ENCODE peak calls at places on chromosomes 13 and 19, in seven cellular contexts. One of them, this sample, is unnamed.

GRCh38 chr19:35328851-35329285 is at the start of gene CD22:
- DNase-seq in ascending aorta: no peak
- DNase-seq in globus pallidus: no peak
- DNase-seq in activated T-cell treated with anti-CD3 and anti-CD28 coated beads for 48 hours: no peak
- DNase-seq in left colon: peak; percentile 35
- DNase-seq in HS-5: no peak
- DNase-seq in amniotic stem cell: no peak
- DNase-seq in this sample: no peak

GRCh38 chr13:40476175-40476958 is 190.1 kb downstream of the FOXO1 start:
- DNase-seq in activated T-cell treated with anti-CD3 and anti-CD28 coated beads for 48 hours: no peak
- DNase-seq in HS-5: no peak
- DNase-seq in ascending aorta: peak; percentile 69
- DNase-seq in left colon: no peak
- DNase-seq in amniotic stem cell: no peak
- DNase-seq in globus pallidus: no peak
- DNase-seq in this sample: no peak

GRCh38 chr19:10467104-10467706 is 36.0 kb downstream of the KEAP1 start:
- DNase-seq in activated T-cell treated with anti-CD3 and anti-CD28 coated beads for 48 hours: no peak
- DNase-seq in globus pallidus: no peak
- DNase-seq in HS-5: no peak
- DNase-seq in ascending aorta: no peak
- DNase-seq in amniotic stem cell: no peak
- DNase-seq in left colon: no peak
- DNase-seq in this sample: no peak

GRCh38 chr13:85864963-85865530 is 65.8 kb upstream of the SLITRK6 start:
- DNase-seq in amniotic stem cell: no peak
- DNase-seq in left colon: no peak
- DNase-seq in globus pallidus: peak; percentile 16
- DNase-seq in HS-5: peak; percentile 2
- DNase-seq in activated T-cell treated with anti-CD3 and anti-CD28 coated beads for 48 hours: no peak
- DNase-seq in ascending aorta: no peak
- DNase-seq in this sample: no peak

GRCh38 chr13:21240586-21240985 is 64.1 kb downstream of the MRPL57 start:
- DNase-seq in HS-5: peak; percentile 1
- DNase-seq in left colon: no peak
- DNase-seq in globus pallidus: no peak
- DNase-seq in amniotic stem cell: no peak
- DNase-seq in activated T-cell treated with anti-CD3 and anti-CD28 coated beads for 48 hours: no peak
- DNase-seq in ascending aorta: no peak
- DNase-seq in this sample: no peak

GRCh38 chr13:50400930-50401553 is 385.8 kb downstream of the KCNRG start:
- DNase-seq in ascending aorta: no peak
- DNase-seq in globus pallidus: peak; percentile 95
- DNase-seq in left colon: no peak
- DNase-seq in amniotic stem cell: no peak
- DNase-seq in HS-5: no peak
- DNase-seq in activated T-cell treated with anti-CD3 and anti-CD28 coated beads for 48 hours: no peak
- DNase-seq in this sample: no peak

GRCh38 chr13:33176526-33176925 is 109.0 kb downstream of the STARD13 start:
- DNase-seq in left colon: no peak
- DNase-seq in HS-5: no peak
- DNase-seq in activated T-cell treated with anti-CD3 and anti-CD28 coated beads for 48 hours: no peak
- DNase-seq in ascending aorta: no peak
- DNase-seq in amniotic stem cell: no peak
- DNase-seq in globus pallidus: no peak
- DNase-seq in this sample: no peak

GRCh38 chr13:110782185-110782584 is 68.7 kb downstream of the ING1 start:
- DNase-seq in amniotic stem cell: no peak
- DNase-seq in activated T-cell treated with anti-CD3 and anti-CD28 coated beads for 48 hours: no peak
- DNase-seq in left colon: no peak
- DNase-seq in globus pallidus: no peak
- DNase-seq in HS-5: no peak
- DNase-seq in ascending aorta: no peak
- DNase-seq in this sample: no peak

GRCh38 chr13:100565291-100565690 is 23.3 kb downstream of the GGACT start:
- DNase-seq in activated T-cell treated with anti-CD3 and anti-CD28 coated beads for 48 hours: no peak
- DNase-seq in HS-5: no peak
- DNase-seq in globus pallidus: no peak
- DNase-seq in ascending aorta: no peak
- DNase-seq in left colon: no peak
- DNase-seq in amniotic stem cell: no peak
- DNase-seq in this sample: no peak

GRCh38 chr19:46924874-46925547 is 64.2 kb downstream of the ARHGAP35 start:
- DNase-seq in amniotic stem cell: no peak
- DNase-seq in globus pallidus: peak; percentile 51
- DNase-seq in ascending aorta: peak; percentile 63
- DNase-seq in left colon: no peak
- DNase-seq in HS-5: no peak
- DNase-seq in activated T-cell treated with anti-CD3 and anti-CD28 coated beads for 48 hours: no peak
- DNase-seq in this sample: no peak

GRCh38 chr13:76820759-76821158 is 65.4 kb downstream of the KCTD12 start:
- DNase-seq in globus pallidus: no peak
- DNase-seq in left colon: no peak
- DNase-seq in ascending aorta: peak; percentile 71
- DNase-seq in HS-5: no peak
- DNase-seq in amniotic stem cell: no peak
- DNase-seq in activated T-cell treated with anti-CD3 and anti-CD28 coated beads for 48 hours: no peak
- DNase-seq in this sample: peak; percentile 50

GRCh38 chr13:51797664-51798488 is 6.1 kb downstream of the DHRS12 start:
- DNase-seq in ascending aorta: no peak
- DNase-seq in left colon: peak; percentile 43
- DNase-seq in HS-5: no peak
- DNase-seq in amniotic stem cell: peak; percentile 46
- DNase-seq in activated T-cell treated with anti-CD3 and anti-CD28 coated beads for 48 hours: peak; percentile 45
- DNase-seq in globus pallidus: no peak
- DNase-seq in this sample: no peak

GRCh38 chr13:40132249-40132648 is 476.8 kb downstream of the COG6 start:
- DNase-seq in HS-5: no peak
- DNase-seq in globus pallidus: no peak
- DNase-seq in left colon: no peak
- DNase-seq in amniotic stem cell: no peak
- DNase-seq in ascending aorta: no peak
- DNase-seq in activated T-cell treated with anti-CD3 and anti-CD28 coated beads for 48 hours: no peak
- DNase-seq in this sample: no peak

GRCh38 chr13:27476943-27477681 is 26.7 kb upstream of the MTIF3 start:
- DNase-seq in activated T-cell treated with anti-CD3 and anti-CD28 coated beads for 48 hours: peak; percentile 13
- DNase-seq in HS-5: no peak
- DNase-seq in left colon: no peak
- DNase-seq in amniotic stem cell: no peak
- DNase-seq in globus pallidus: no peak
- DNase-seq in ascending aorta: no peak
- DNase-seq in this sample: no peak

GRCh38 chr19:29529646-29530548 is 4.1 kb downstream of the VSTM2B start:
- DNase-seq in globus pallidus: no peak
- DNase-seq in amniotic stem cell: no peak
- DNase-seq in activated T-cell treated with anti-CD3 and anti-CD28 coated beads for 48 hours: no peak
- DNase-seq in ascending aorta: no peak
- DNase-seq in left colon: no peak
- DNase-seq in HS-5: no peak
- DNase-seq in this sample: no peak

GRCh38 chr13:103497404-103497803 is 431.2 kb upstream of the SLC10A2 start:
- DNase-seq in globus pallidus: no peak
- DNase-seq in left colon: no peak
- DNase-seq in activated T-cell treated with anti-CD3 and anti-CD28 coated beads for 48 hours: no peak
- DNase-seq in amniotic stem cell: no peak
- DNase-seq in ascending aorta: no peak
- DNase-seq in HS-5: no peak
- DNase-seq in this sample: no peak

GRCh38 chr13:112446867-112447266 is 70.7 kb downstream of the SPACA7 start:
- DNase-seq in ascending aorta: no peak
- DNase-seq in left colon: no peak
- DNase-seq in activated T-cell treated with anti-CD3 and anti-CD28 coated beads for 48 hours: no peak
- DNase-seq in amniotic stem cell: no peak
- DNase-seq in HS-5: no peak
- DNase-seq in globus pallidus: no peak
- DNase-seq in this sample: no peak

GRCh38 chr13:49421391-49421790 is 22.5 kb downstream of the CAB39L start:
- DNase-seq in activated T-cell treated with anti-CD3 and anti-CD28 coated beads for 48 hours: no peak
- DNase-seq in globus pallidus: no peak
- DNase-seq in left colon: peak; percentile 10
- DNase-seq in ascending aorta: no peak
- DNase-seq in amniotic stem cell: no peak
- DNase-seq in HS-5: no peak
- DNase-seq in this sample: no peak

GRCh38 chr19:19203012-19203856 is at the start of gene NR2C2AP:
- DNase-seq in activated T-cell treated with anti-CD3 and anti-CD28 coated beads for 48 hours: peak; percentile 92
- DNase-seq in amniotic stem cell: peak; percentile 74
- DNase-seq in ascending aorta: peak; percentile 94
- DNase-seq in globus pallidus: peak; percentile 85
- DNase-seq in HS-5: peak; percentile 76
- DNase-seq in left colon: peak; percentile 96
- DNase-seq in this sample: peak; percentile 93

GRCh38 chr13:90447735-90448103 is 899.8 kb upstream of the MIR17HG start:
- DNase-seq in amniotic stem cell: no peak
- DNase-seq in left colon: no peak
- DNase-seq in activated T-cell treated with anti-CD3 and anti-CD28 coated beads for 48 hours: no peak
- DNase-seq in globus pallidus: no peak
- DNase-seq in ascending aorta: no peak
- DNase-seq in HS-5: no peak
- DNase-seq in this sample: no peak

GRCh38 chr13:114043421-114044053 is 69.7 kb upstream of the C13orf46 start:
- DNase-seq in globus pallidus: no peak
- DNase-seq in HS-5: no peak
- DNase-seq in left colon: peak; percentile 52
- DNase-seq in amniotic stem cell: no peak
- DNase-seq in ascending aorta: peak; percentile 79
- DNase-seq in activated T-cell treated with anti-CD3 and anti-CD28 coated beads for 48 hours: no peak
- DNase-seq in this sample: peak; percentile 91

GRCh38 chr13:45180713-45181601 is 19.9 kb downstream of the KCTD4 start:
- DNase-seq in activated T-cell treated with anti-CD3 and anti-CD28 coated beads for 48 hours: no peak
- DNase-seq in amniotic stem cell: no peak
- DNase-seq in globus pallidus: no peak
- DNase-seq in ascending aorta: no peak
- DNase-seq in left colon: no peak
- DNase-seq in HS-5: no peak
- DNase-seq in this sample: no peak

GRCh38 chr19:8702350-8702749 is 3.8 kb upstream of the ACTL9 start:
- DNase-seq in globus pallidus: no peak
- DNase-seq in left colon: no peak
- DNase-seq in activated T-cell treated with anti-CD3 and anti-CD28 coated beads for 48 hours: peak; percentile 13
- DNase-seq in HS-5: no peak
- DNase-seq in ascending aorta: no peak
- DNase-seq in amniotic stem cell: no peak
- DNase-seq in this sample: no peak

GRCh38 chr19:1999856-2000515 is 15.5 kb downstream of the BTBD2 start:
- DNase-seq in ascending aorta: no peak
- DNase-seq in amniotic stem cell: no peak
- DNase-seq in HS-5: no peak
- DNase-seq in left colon: no peak
- DNase-seq in activated T-cell treated with anti-CD3 and anti-CD28 coated beads for 48 hours: no peak
- DNase-seq in globus pallidus: no peak
- DNase-seq in this sample: no peak

GRCh38 chr13:77448689-77449088 is 86.8 kb upstream of the SCEL start:
- DNase-seq in activated T-cell treated with anti-CD3 and anti-CD28 coated beads for 48 hours: no peak
- DNase-seq in globus pallidus: peak; percentile 17
- DNase-seq in amniotic stem cell: no peak
- DNase-seq in ascending aorta: no peak
- DNase-seq in left colon: no peak
- DNase-seq in HS-5: no peak
- DNase-seq in this sample: no peak

GRCh38 chr13:109276261-109276660 is 510.1 kb downstream of the IRS2 start:
- DNase-seq in ascending aorta: no peak
- DNase-seq in amniotic stem cell: no peak
- DNase-seq in globus pallidus: no peak
- DNase-seq in left colon: no peak
- DNase-seq in HS-5: no peak
- DNase-seq in activated T-cell treated with anti-CD3 and anti-CD28 coated beads for 48 hours: no peak
- DNase-seq in this sample: no peak

GRCh38 chr19:6069268-6069771 is 41.0 kb downstream of the RFX2 start:
- DNase-seq in globus pallidus: no peak
- DNase-seq in activated T-cell treated with anti-CD3 and anti-CD28 coated beads for 48 hours: no peak
- DNase-seq in amniotic stem cell: no peak
- DNase-seq in ascending aorta: peak; percentile 50
- DNase-seq in HS-5: no peak
- DNase-seq in left colon: peak; percentile 1
- DNase-seq in this sample: no peak

GRCh38 chr19:18469245-18470107 is 31.5 kb upstream of the ISYNA1 start:
- DNase-seq in HS-5: no peak
- DNase-seq in amniotic stem cell: no peak
- DNase-seq in globus pallidus: peak; percentile 51
- DNase-seq in activated T-cell treated with anti-CD3 and anti-CD28 coated beads for 48 hours: peak; percentile 49
- DNase-seq in ascending aorta: peak; percentile 80
- DNase-seq in left colon: peak; percentile 79
- DNase-seq in this sample: peak; percentile 80

GRCh38 chr13:35164324-35164932 is 222.4 kb downstream of the NBEA start:
- DNase-seq in amniotic stem cell: no peak
- DNase-seq in globus pallidus: peak; percentile 46
- DNase-seq in HS-5: no peak
- DNase-seq in ascending aorta: no peak
- DNase-seq in left colon: no peak
- DNase-seq in activated T-cell treated with anti-CD3 and anti-CD28 coated beads for 48 hours: no peak
- DNase-seq in this sample: no peak

GRCh38 chr13:67934615-67935330 is 704.6 kb upstream of the PCDH9 start:
- DNase-seq in globus pallidus: no peak
- DNase-seq in activated T-cell treated with anti-CD3 and anti-CD28 coated beads for 48 hours: no peak
- DNase-seq in amniotic stem cell: no peak
- DNase-seq in ascending aorta: no peak
- DNase-seq in left colon: no peak
- DNase-seq in HS-5: no peak
- DNase-seq in this sample: no peak

GRCh38 chr13:41597348-41598041 is 140.1 kb downstream of the RGCC start:
- DNase-seq in ascending aorta: no peak
- DNase-seq in activated T-cell treated with anti-CD3 and anti-CD28 coated beads for 48 hours: no peak
- DNase-seq in left colon: no peak
- DNase-seq in globus pallidus: no peak
- DNase-seq in HS-5: no peak
- DNase-seq in amniotic stem cell: no peak
- DNase-seq in this sample: no peak

This sample was measured in psoas muscle.